ENCODE peak calls at places on chromosomes 13 and 19, in nine cellular contexts. C is AG04450; L is frontal cortex; F is ascending aorta; I is fibroblast of pulmonary artery; M is stimulated activated CD4-positive, alpha-beta T cell treated with anti-CD3 and anti-CD28 coated beads, Interleukin-1b, Interleukin-23, amount 100 ng/mL, for 24 hours; V is psoas muscle; G is foreskin fibroblast; P is mesothelial cell of epicardium. N is an unnamed sample.

GRCh38 chr19:18494267-18494607 is 27.6 kb downstream of the ELL start:
- DNase-seq in C (no peak), L (no peak), F (no peak), I (no peak), M (no peak), V (no peak), G (peak), P (no peak), N (peak)

GRCh38 chr13:86882835-86883234 is 788.3 kb upstream of the SLITRK5 start:
- DNase-seq in C (no peak), L (no peak), F (no peak), I (no peak), M (no peak), V (no peak), G (no peak), P (no peak), N (no peak)

GRCh38 chr19:55305491-55305890 is 19.6 kb downstream of the TMEM150B start:
- DNase-seq in C (no peak), L (peak), F (no peak), I (peak), M (peak), V (peak), G (peak), P (peak), N (peak)

GRCh38 chr13:66559093-66559492 is 671.0 kb downstream of the PCDH9 start:
- DNase-seq in C (no peak), L (no peak), F (no peak), I (no peak), M (no peak), V (no peak), G (peak), P (no peak), N (no peak)

GRCh38 chr19:5514001-5514400 is 53.8 kb downstream of the TINCR start:
- DNase-seq in C (no peak), L (no peak), F (no peak), I (no peak), M (no peak), V (no peak), G (no peak), P (no peak), N (no peak)

GRCh38 chr13:93505104-93505952 is 278.7 kb downstream of the GPC6 start:
- DNase-seq in C (no peak), L (no peak), F (no peak), I (peak), M (no peak), V (no peak), G (peak), P (no peak), N (peak)

GRCh38 chr13:107531816-107532215 is 683.5 kb downstream of the LIG4 start:
- DNase-seq in C (no peak), L (no peak), F (no peak), I (no peak), M (no peak), V (no peak), G (no peak), P (no peak), N (no peak)

GRCh38 chr19:16200776-16201391 is 3.2 kb downstream of the AP1M1 start:
- DNase-seq in C (no peak), L (no peak), F (no peak), I (no peak), M (no peak), V (no peak), G (no peak), P (no peak), N (no peak)

GRCh38 chr13:41061914-41062837 is 867 bp downstream of the WBP4 start:
- DNase-seq in C (no peak), L (peak), F (no peak), I (peak), M (no peak), V (no peak), G (peak), P (no peak), N (peak)

GRCh38 chr13:47594833-47595232 is 406.2 kb downstream of the SUCLA2 start:
- DNase-seq in C (no peak), L (no peak), F (no peak), I (peak), M (no peak), V (no peak), G (peak), P (no peak), N (peak)